ENCODE peak calls at places on chromosome 17, in six cellular contexts. L, U, O, R, E and V are unnamed samples.

GRCh38 chr17:4796550-4796915 is 569 bp downstream of the PSMB6 start:
- DNase-seq in U (peak), E (peak), R (peak), O (no peak), L (peak), V (peak)

GRCh38 chr17:73203135-73203787 is 10.4 kb downstream of the COG1 start:
- DNase-seq in U (peak), R (no peak), L (no peak), O (no peak), E (no peak), V (no peak)

GRCh38 chr17:81379523-81379942 is 15.7 kb upstream of the BAHCC1 start:
- DNase-seq in R (no peak), L (no peak), O (no peak), U (no peak), E (peak), V (no peak)

GRCh38 chr17:21286066-21286770 is 1.7 kb downstream of the MAP2K3 start:
- DNase-seq in R (peak), L (peak), O (no peak), U (peak), E (peak), V (peak)

GRCh38 chr17:50956750-50957523 is 90.8 kb upstream of the TOB1 start:
- DNase-seq in R (peak), O (no peak), U (peak), E (peak), L (peak), V (peak)

GRCh38 chr17:72671034-72671433 is 421.5 kb downstream of the SLC39A11 start:
- DNase-seq in R (no peak), U (no peak), E (no peak), L (no peak), O (no peak), V (no peak)

GRCh38 chr17:58538801-58539410 is 24.5 kb upstream of the MTMR4 start:
- DNase-seq in O (no peak), R (no peak), L (no peak), U (no peak), E (no peak), V (no peak)

GRCh38 chr17:7217113-7217987 is 2.3 kb downstream of the DLG4 start:
- DNase-seq in O (no peak), E (peak), U (no peak), L (peak), R (peak), V (peak)

GRCh38 chr17:57604771-57605733 is 140.0 kb downstream of the CCDC182 start:
- DNase-seq in R (no peak), O (peak), E (no peak), U (no peak), L (peak), V (no peak)

GRCh38 chr17:40646791-40647548 is 648 bp downstream of the SMARCE1 start:
- DNase-seq in O (no peak), U (peak), E (peak), L (peak), R (no peak), V (peak)

GRCh38 chr17:15377608-15378007 is 36.2 kb upstream of the TEKT3 start:
- DNase-seq in O (no peak), E (no peak), U (peak), R (no peak), L (peak), V (no peak)

GRCh38 chr17:65936013-65936412 is 255.9 kb downstream of the CEP112 start:
- DNase-seq in U (no peak), E (no peak), L (peak), R (no peak), O (no peak), V (no peak)

GRCh38 chr17:76491271-76492184 is 9.7 kb downstream of the RHBDF2 start:
- DNase-seq in E (peak), R (no peak), L (no peak), O (no peak), U (no peak), V (no peak)
- TF ChIP-seq BHLHE40 in E (no peak), R (no peak), L (no peak), O (no peak), U (no peak), V (no peak)

GRCh38 chr17:18277076-18277475 is 16.6 kb downstream of the MIEF2 start:
- DNase-seq in L (no peak), U (no peak), O (no peak), E (no peak), R (no peak), V (no peak)

GRCh38 chr17:18281815-18282214 is 21.4 kb downstream of the MIEF2 start:
- DNase-seq in E (no peak), R (no peak), O (no peak), U (no peak), L (no peak), V (no peak)

GRCh38 chr17:18280239-18280638 is 19.8 kb downstream of the MIEF2 start:
- DNase-seq in L (no peak), R (no peak), O (no peak), U (no peak), E (no peak), V (no peak)

GRCh38 chr17:18278867-18279266 is 18.4 kb downstream of the MIEF2 start:
- DNase-seq in R (no peak), O (no peak), E (no peak), L (peak), U (no peak), V (no peak)

DNA sequence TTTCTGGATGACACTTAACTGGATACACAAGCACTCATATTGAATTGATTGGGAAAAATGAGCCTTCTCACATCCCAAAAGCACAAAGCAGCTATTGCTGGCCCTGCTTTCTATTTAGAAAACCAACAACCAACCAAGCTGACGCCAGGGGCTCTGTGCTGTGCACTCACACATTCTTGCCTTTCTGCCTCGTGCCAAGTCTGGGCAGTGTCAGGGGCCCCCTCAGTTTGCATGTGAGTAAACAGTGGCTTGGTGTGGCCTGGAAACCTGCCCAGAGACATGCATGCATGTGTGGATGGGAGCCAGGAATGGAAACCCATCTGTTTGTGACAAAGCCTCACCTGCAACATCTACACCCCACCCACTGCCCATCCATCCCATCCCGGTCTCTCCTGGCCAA is 20.3 kb downstream of the MIEF2 start:
- DNase-seq in E (no peak), L (peak), O (no peak), U (no peak), R (no peak), V (no peak)
- TF ChIP-seq BHLHE40 in E (no peak), L (peak), O (no peak), U (no peak), R (no peak), V (no peak)

GRCh38 chr17:49180998-49181635 is 29.3 kb downstream of the GNGT2 start:
- DNase-seq in U (no peak), E (no peak), O (no peak), L (no peak), R (no peak), V (no peak)
- TF ChIP-seq BHLHE40 in U (no peak), E (no peak), O (no peak), L (no peak), R (no peak), V (no peak)

DNA sequence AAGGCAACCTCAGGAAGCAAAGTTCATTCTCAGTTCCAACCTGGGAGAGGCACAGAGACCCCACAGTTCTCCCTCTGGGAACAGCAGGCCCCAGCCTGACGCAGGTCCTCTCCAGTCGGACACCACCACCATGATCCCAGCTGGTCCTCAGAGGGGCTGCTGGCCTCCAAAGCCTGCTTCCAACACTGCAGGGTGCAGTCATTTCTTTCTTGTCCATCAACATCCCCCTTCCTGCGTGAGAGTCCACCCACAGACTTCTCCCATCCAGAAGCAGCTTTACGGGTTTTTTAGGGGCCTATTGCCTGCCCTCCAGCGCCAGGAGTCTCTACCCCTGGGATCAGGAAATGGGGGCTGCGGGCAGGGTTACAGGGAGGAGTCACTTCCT is 29.3 kb upstream of the TNRC6C start:
- DNase-seq in E (no peak), R (no peak), O (no peak), L (no peak), U (no peak), V (no peak)
- TF ChIP-seq BHLHE40 in E (no peak), R (no peak), O (no peak), L (no peak), U (no peak), V (no peak)

GRCh38 chr17:78369791-78370381 is 8.6 kb upstream of the PGS1 start:
- DNase-seq in R (no peak), O (no peak), U (no peak), E (no peak), L (no peak), V (no peak)
- TF ChIP-seq BHLHE40 in R (no peak), O (no peak), U (no peak), E (no peak), L (no peak), V (no peak)

DNA sequence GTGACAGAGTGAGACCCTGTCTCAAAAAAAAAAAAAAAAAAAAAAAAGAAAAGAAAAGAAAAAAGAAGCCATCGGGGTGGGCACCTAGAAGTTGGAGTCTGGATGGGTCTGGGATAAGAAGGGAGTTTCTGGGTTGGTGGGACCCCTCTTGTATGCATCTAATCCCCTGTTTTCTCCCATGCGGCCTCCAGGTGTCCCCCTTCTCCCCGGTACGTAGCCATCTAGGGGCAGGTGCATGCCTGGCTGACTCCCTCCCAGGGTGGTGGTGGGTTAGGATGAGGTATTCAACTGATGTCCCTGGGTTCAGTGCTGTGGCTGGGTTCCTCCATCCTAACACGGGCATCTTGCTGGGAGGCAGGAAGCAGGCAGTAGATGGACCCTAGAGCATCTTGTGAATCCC is 13.0 kb downstream of the FMNL1 start:
- DNase-seq in R (peak), E (peak), L (no peak), O (no peak), U (peak), V (peak)
- TF ChIP-seq BHLHE40 in R (no peak), E (no peak), L (no peak), O (no peak), U (no peak), V (no peak)